ENCODE peak calls at places on chromosome 1, in nine cellular contexts. Y, T, P, E, C, Z, D, R and M are unnamed samples.

GRCh38 chr1:37006132-37006868 is 28.0 kb downstream of the GRIK3 start:
- DNase-seq in Z (no peak), P (no peak), E (no peak), C (no peak), D (no peak), Y (no peak), T (no peak), R (no peak), M (no peak)

GRCh38 chr1:213095467-213095866 is 44.4 kb downstream of the RPS6KC1 start:
- DNase-seq in T (no peak), C (no peak), P (no peak), Y (no peak), R (no peak), E (no peak), D (no peak), Z (no peak), M (no peak)

GRCh38 chr1:241637604-241638003 is 2.6 kb downstream of the CHML start:
- DNase-seq in E (no peak), C (peak; percentile 47), D (no peak), P (no peak), Z (no peak), Y (no peak), T (no peak), R (no peak), M (no peak)

GRCh38 chr1:74426208-74426932 is 86.0 kb downstream of the LRRC53 start:
- DNase-seq in E (no peak), T (no peak), D (peak; percentile 27), C (no peak), P (no peak), R (no peak), Z (no peak), Y (no peak), M (no peak)

GRCh38 chr1:152107984-152108898 is 7.0 kb downstream of the TCHH start:
- DNase-seq in T (no peak), E (no peak), D (no peak), C (peak; percentile 57), Z (no peak), Y (peak; percentile 48), R (peak; percentile 44), P (no peak), M (no peak)

GRCh38 chr1:204384636-204385354 is 25.1 kb upstream of the PLEKHA6 start:
- DNase-seq in T (peak; percentile 66), C (peak; percentile 48), R (no peak), Z (no peak), E (no peak), P (peak; percentile 86), D (no peak), Y (no peak), M (no peak)

GRCh38 chr1:85019989-85020388 is 23.1 kb upstream of the MCOLN2 start:
- DNase-seq in P (no peak), R (no peak), E (no peak), D (no peak), Z (no peak), T (no peak), C (peak; percentile 92), Y (no peak), M (no peak)

GRCh38 chr1:10753279-10753678 is 43.2 kb downstream of the CASZ1 start:
- DNase-seq in D (no peak), E (no peak), Z (no peak), C (no peak), T (no peak), P (no peak), Y (peak; percentile 66), R (no peak), M (no peak)

GRCh38 chr1:236282159-236282716 is 480 bp upstream of the ERO1B start:
- DNase-seq in Z (no peak), R (no peak), T (no peak), Y (no peak), E (peak; percentile 21), D (peak; percentile 40), C (peak; percentile 10), P (no peak), M (peak; percentile 70)

GRCh38 chr1:100780826-100781225 is 61.3 kb downstream of the VCAM1 start:
- DNase-seq in C (no peak), Y (no peak), E (no peak), T (no peak), P (no peak), R (no peak), Z (no peak), D (no peak), M (no peak)

GRCh38 chr1:15958111-15958510 is 17.8 kb downstream of the ZBTB17 start:
- DNase-seq in C (no peak), D (no peak), Y (no peak), E (no peak), P (no peak), T (no peak), Z (no peak), R (no peak), M (no peak)

GRCh38 chr1:61183471-61184034 is 101.2 kb downstream of the NFIA start:
- DNase-seq in P (peak; percentile 58), T (peak; percentile 81), R (peak; percentile 57), E (no peak), Y (no peak), C (peak; percentile 56), D (no peak), Z (no peak), M (no peak)

DNA sequence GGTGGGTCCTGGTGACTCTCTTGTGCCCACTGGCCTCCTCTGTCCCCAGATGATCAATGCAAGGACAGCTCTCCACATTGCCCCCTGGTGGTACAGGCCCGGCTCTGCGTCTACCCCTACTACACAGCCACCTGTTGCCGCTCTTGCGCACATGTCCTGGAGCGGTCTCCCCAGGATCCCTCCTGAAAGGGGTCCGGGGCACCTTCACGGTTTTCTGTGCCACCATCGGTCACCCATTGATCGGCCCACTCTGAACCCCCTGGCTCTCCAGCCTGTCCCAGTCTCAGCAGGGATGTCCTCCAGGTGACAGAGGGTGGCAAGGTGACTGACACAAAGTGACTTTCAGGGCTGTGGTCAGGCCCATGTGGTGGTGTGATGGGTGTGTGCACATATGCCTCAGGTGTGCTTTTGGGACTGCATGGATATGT is 10.8 kb downstream of the ADAMTSL4 start:
- DNase-seq in D (peak; percentile 88), Z (peak; percentile 85), T (peak; percentile 85), Y (peak; percentile 87), E (peak; percentile 85), C (peak; percentile 73), R (peak; percentile 91), P (peak; percentile 90), M (peak; percentile 72)
- TF ChIP-seq CTCF in D (peak; percentile 100), Z (peak; percentile 86), T (peak; percentile 95), Y (peak; percentile 94), E (peak; percentile 89), C (peak; percentile 86), R (peak; percentile 93), P (peak; percentile 82), M (peak; percentile 80)

DNA sequence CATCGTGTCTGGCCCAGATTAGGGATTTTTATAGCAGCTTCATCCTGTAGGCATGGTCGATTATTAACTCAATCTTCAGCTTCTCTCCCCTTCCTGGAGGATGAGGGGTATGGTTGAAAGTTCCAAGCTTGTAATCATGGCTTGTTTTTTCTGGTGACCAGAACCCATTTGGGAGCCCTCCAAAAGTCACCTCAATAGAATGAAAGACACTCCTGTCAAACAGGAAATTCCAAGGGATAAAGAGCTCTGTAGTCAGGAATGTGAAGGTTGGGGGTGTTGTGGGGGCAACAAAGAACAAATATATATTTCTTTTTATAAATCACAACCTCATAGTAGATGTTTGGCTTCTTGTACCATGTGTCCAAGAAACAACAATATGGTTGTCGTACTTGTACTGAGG is 212.7 kb upstream of the ESRRG start:
- DNase-seq in Y (no peak), P (no peak), Z (no peak), T (no peak), D (no peak), C (no peak), E (no peak), R (no peak), M (no peak)
- TF ChIP-seq CTCF in Y (no peak), P (no peak), Z (no peak), T (no peak), D (no peak), C (no peak), E (no peak), R (no peak), M (no peak)

GRCh38 chr1:190323530-190323929 is 154.1 kb downstream of the BRINP3 start:
- DNase-seq in Y (no peak), T (no peak), R (no peak), E (no peak), Z (no peak), D (no peak), C (no peak), P (no peak), M (no peak)

DNA sequence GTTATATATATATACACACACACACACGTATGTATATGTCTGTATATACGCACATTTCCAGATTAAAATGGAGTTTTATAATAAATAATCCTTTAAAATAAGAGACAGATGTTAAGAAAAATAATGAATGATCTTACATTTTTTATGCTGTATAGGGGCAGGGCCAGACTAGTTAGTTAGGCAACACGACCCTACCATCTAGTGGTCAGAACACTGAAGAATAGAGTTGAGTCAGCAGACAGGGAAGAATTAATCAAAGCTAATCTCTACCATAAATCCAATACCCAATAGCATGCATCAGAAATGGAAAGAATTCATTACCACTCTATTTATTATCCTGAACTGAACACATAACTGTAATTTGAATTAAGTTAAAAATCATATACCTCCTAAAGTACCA is 156.7 kb downstream of the BRINP3 start:
- DNase-seq in C (no peak), R (no peak), Y (no peak), T (no peak), Z (no peak), P (no peak), D (no peak), E (no peak), M (no peak)
- TF ChIP-seq CTCF in C (no peak), R (no peak), Y (no peak), T (no peak), Z (peak; percentile 64), P (no peak), D (no peak), E (no peak), M (no peak)

GRCh38 chr1:54332781-54333585 is 73.2 kb downstream of the SSBP3 start:
- DNase-seq in Z (no peak), C (peak; percentile 41), R (no peak), Y (no peak), P (peak; percentile 67), D (no peak), T (no peak), E (no peak), M (no peak)
- TF ChIP-seq CTCF in Z (no peak), C (no peak), R (no peak), Y (no peak), P (no peak), D (no peak), T (no peak), E (no peak), M (no peak)